ENCODE peak calls at places on chromosomes 12 and 14, in eight cellular contexts. D is IMR-90; W is heart right ventricle; S is CD8-positive, alpha-beta T cell; F is astrocyte; G is HCT116; K is pancreas; O is breast epithelium. A is an unnamed sample.
A peak's percentile ranks its signal among the peaks of the same experiment; 100 is the strongest.

GRCh38 chr12:111776836-111777344 is 10.2 kb downstream of the ALDH2 start:
- DNase-seq in G (no peak), F (no peak), K (no peak), S (no peak), D (peak; percentile 35), O (no peak), W (no peak), A (no peak)

GRCh38 chr14:64574370-64575115 is 24.8 kb downstream of the PPP1R36 start:
- DNase-seq in G (no peak), D (no peak), W (no peak), S (no peak), O (no peak), F (no peak), K (no peak), A (no peak)

GRCh38 chr12:80056845-80057244 is 42.5 kb upstream of the OTOGL start:
- DNase-seq in D (no peak), W (no peak), S (no peak), F (peak; percentile 70), G (no peak), K (peak; percentile 52), O (no peak), A (no peak)

GRCh38 chr14:92470215-92470614 is 43.4 kb upstream of the RIN3 start:
- DNase-seq in G (no peak), K (no peak), S (no peak), O (no peak), D (peak; percentile 65), W (no peak), F (peak; percentile 95), A (no peak)

GRCh38 chr12:56198836-56199235 is 9.6 kb upstream of the SMARCC2 start:
- DNase-seq in W (no peak), F (peak; percentile 51), D (peak; percentile 18), O (no peak), G (no peak), S (no peak), K (no peak), A (no peak)

GRCh38 chr14:58082011-58082410 is 70.0 kb downstream of the ARMH4 start:
- DNase-seq in O (no peak), G (no peak), F (peak; percentile 40), S (no peak), K (no peak), W (no peak), D (peak; percentile 51), A (no peak)

GRCh38 chr14:32202468-32202865 is 602 bp downstream of the RNU6-8 start:
- DNase-seq in W (no peak), O (no peak), K (no peak), G (no peak), D (peak; percentile 21), F (no peak), S (no peak), A (no peak)

GRCh38 chr12:132388379-132389015 is 59.1 kb upstream of the GALNT9 start:
- DNase-seq in K (no peak), F (no peak), G (no peak), D (no peak), S (no peak), O (no peak), W (no peak), A (no peak)

GRCh38 chr12:14993537-14994266 is 20.9 kb downstream of the PDE6H start:
- DNase-seq in S (no peak), K (no peak), O (no peak), D (peak; percentile 68), G (no peak), W (no peak), F (peak; percentile 62), A (peak; percentile 26)

GRCh38 chr12:62516932-62517331 is 50.3 kb downstream of the MON2 start:
- DNase-seq in W (no peak), K (no peak), D (no peak), F (no peak), G (no peak), S (no peak), O (no peak), A (no peak)

GRCh38 chr14:87615822-87616679 is 376.9 kb downstream of the GALC start:
- DNase-seq in S (no peak), K (peak; percentile 47), O (no peak), D (peak; percentile 19), W (peak; percentile 15), F (no peak), G (peak; percentile 0), A (no peak)

GRCh38 chr14:102320033-102320660 is 601 bp downstream of the ZNF839 start:
- DNase-seq in D (peak; percentile 56), K (peak; percentile 63), S (peak; percentile 73), O (peak; percentile 35), W (peak; percentile 41), G (no peak), F (peak; percentile 52), A (no peak)

DNA sequence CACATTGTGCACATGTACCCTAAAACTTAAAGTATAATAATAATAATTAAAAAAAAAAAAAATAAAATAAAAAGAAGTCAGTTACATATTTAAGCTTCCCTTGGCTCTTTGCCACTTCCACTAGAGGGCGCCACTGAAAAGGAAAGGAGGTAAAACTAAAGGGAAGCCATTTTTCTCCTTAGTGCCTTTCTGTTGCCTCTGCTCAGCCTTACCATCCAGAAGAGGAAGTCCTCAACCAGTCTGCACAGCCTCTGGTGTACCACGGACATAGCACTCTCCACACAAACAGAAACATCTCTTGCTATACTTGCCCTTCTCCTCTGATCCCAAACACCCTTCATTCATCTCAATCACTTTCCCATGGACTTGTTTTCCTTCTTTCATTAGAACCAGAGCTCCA is 169.0 kb upstream of the EEA1 start:
- DNase-seq in K (peak; percentile 45), F (no peak), O (no peak), W (no peak), D (peak; percentile 35), G (peak; percentile 63), S (peak; percentile 72), A (peak; percentile 60)
- TF ChIP-seq CTCF in K (no peak), F (peak; percentile 28), O (peak; percentile 35), W (peak; percentile 43), D (peak; percentile 42), G (peak; percentile 29), S (peak; percentile 65), A (peak; percentile 56)

GRCh38 chr12:69623970-69624369 is 13.3 kb upstream of the LRRC10 start:
- DNase-seq in D (peak; percentile 13), G (no peak), O (no peak), S (no peak), W (peak; percentile 76), K (peak; percentile 93), F (no peak), A (no peak)
- H3K4me3 ChIP-seq in D (no peak overlapping the region), G (no peak overlapping the region), O (no peak overlapping the region), S (no peak overlapping the region), W (no peak overlapping the region), K (no peak overlapping the region), F (no peak overlapping the region), A (no peak overlapping the region)

GRCh38 chr12:43294881-43295280 is 257.1 kb downstream of the ADAMTS20 start:
- DNase-seq in D (no peak), G (no peak), O (no peak), F (peak; percentile 58), S (no peak), K (no peak), W (no peak), A (no peak)

GRCh38 chr12:43291516-43291915 is 260.5 kb downstream of the ADAMTS20 start:
- DNase-seq in K (no peak), D (peak; percentile 88), F (peak; percentile 91), O (no peak), S (no peak), W (no peak), G (no peak), A (no peak)

GRCh38 chr12:43292699-43293098 is 259.3 kb downstream of the ADAMTS20 start:
- DNase-seq in S (no peak), D (peak; percentile 79), K (no peak), W (no peak), G (no peak), O (no peak), F (peak; percentile 76), A (no peak)

GRCh38 chr12:43294147-43294546 is 257.9 kb downstream of the ADAMTS20 start:
- DNase-seq in S (no peak), K (no peak), O (no peak), D (no peak), F (no peak), W (no peak), G (no peak), A (no peak)

GRCh38 chr12:43293396-43293795 is 258.6 kb downstream of the ADAMTS20 start:
- DNase-seq in O (no peak), D (no peak), S (no peak), K (no peak), W (no peak), F (peak; percentile 70), G (no peak), A (no peak)
- H3K4me1 ChIP-seq in O (no peaks in the 10 kb centered on the region), D (peaks cover 22% of the 10 kb centered on the region), S (no peaks in the 10 kb centered on the region), K (no peaks in the 10 kb centered on the region), W (no peaks in the 10 kb centered on the region), F (peaks cover 33% of the 10 kb centered on the region), G (no peaks in the 10 kb centered on the region), A (no peaks in the 10 kb centered on the region)

DNA sequence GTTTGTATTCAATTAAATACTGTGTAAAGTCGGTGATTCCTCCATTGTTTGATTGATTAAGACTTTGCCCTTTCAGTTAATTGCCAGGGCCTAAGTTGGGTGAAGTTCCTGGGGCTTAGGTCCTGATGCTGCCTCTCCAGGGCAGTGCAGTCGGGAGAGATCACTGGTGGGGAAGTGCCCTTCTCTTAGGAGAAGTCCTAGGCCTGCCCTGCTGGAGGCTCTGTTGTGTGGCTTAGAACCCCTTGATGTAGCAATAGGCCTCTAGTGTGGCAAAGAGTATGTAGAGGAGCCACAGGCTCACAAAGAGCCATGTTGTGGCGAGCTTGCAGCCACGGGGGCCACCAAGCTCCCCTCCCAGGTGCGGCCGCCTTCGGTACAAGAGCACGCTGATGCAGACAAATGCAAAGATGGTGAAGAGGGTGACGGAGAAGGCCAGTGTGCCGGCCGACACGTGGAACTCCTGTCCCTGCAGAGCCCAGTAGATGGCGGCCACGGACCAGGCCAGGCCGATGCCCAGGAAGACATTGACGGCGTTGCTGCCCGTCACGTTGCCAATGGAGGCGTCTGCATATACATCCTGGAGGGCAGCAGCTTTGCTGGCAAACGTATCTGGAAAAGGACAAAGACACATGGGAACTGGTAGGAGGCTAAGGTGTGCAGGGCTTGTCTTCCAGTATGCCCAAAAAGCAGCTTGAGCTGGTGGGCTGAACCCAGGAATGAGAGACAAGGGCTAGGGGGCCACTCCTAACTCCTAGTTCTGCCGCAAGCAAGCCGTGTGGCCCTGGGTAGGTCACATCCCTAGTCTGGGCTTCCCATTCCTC is 142.8 kb downstream of the SLC8A3 start:
- DNase-seq in O (peak; percentile 35), D (peak; percentile 48), G (peak; percentile 54), F (peak; percentile 2), K (peak; percentile 84), S (no peak), W (peak; percentile 61), A (peak; percentile 88)
- TF ChIP-seq CTCF in O (peak; percentile 57), D (peak; percentile 62), G (peak; percentile 70), F (peak; percentile 49), K (peak; percentile 64), S (no peak), W (peak; percentile 71), A (peak; percentile 57)

GRCh38 chr14:84129028-84129427 is 1400.9 kb upstream of the FLRT2 start:
- DNase-seq in O (no peak), S (no peak), K (no peak), F (no peak), D (no peak), G (no peak), W (no peak), A (no peak)
- H3K4me3 ChIP-seq in O (no peak overlapping the region), S (no peak overlapping the region), K (no peak overlapping the region), F (no peak overlapping the region), D (no peak overlapping the region), G (no peak overlapping the region), W (no peak overlapping the region), A (no peak overlapping the region)

DNA sequence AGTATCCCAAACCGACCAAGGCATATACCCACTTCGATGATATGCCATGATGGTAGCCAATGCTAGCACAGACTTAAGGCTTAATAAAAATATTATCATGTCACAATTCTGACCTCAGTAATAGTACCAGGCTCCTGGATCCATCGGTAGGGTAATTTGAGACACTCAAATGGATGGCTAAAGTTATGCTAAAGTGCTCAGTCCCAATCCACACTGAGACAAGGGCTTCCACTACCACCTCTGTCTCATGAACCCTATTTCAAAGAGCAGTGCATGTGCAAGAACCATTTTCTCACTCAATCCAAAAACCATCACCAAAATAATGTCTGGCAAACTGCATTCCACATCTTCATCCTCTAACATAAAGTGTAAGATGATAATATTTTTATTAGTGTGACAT is 122.4 kb upstream of the KRR1 start:
- DNase-seq in F (no peak), G (no peak), K (no peak), S (no peak), D (no peak), W (no peak), O (no peak), A (no peak)
- H3K4me1 ChIP-seq in F (peaks cover 21% of the 10 kb centered on the region), G (peaks cover 48% of the 10 kb centered on the region), K (no peaks in the 10 kb centered on the region), S (no peaks in the 10 kb centered on the region), D (peaks cover 9% of the 10 kb centered on the region), W (no peaks in the 10 kb centered on the region), O (no peaks in the 10 kb centered on the region), A (no peaks in the 10 kb centered on the region)

A was measured in left lung.